ENCODE peak calls at places on chromosomes 3 and 15, in eight cellular contexts. G is left ventricle myocardium inferior, W is thoracic aorta, M is cardiac muscle cell, N is HCT116, O is stomach, D is right lobe of liver, C is colonic mucosa. B is an unnamed sample.
A peak's percentile ranks its signal among the peaks of the same experiment; 100 is the strongest.

GRCh38 chr3:11072631-11073030 is 80.1 kb downstream of the SLC6A1 start:
- DNase-seq in G (no peak), W (no peak), M (peak; percentile 13), N (no peak), O (no peak), D (no peak), C (no peak), B (no peak)

GRCh38 chr15:69414702-69415161 is 583 bp downstream of the KIF23 start:
- DNase-seq in G (no peak), W (no peak), M (peak; percentile 95), N (peak; percentile 4), O (no peak), D (no peak), C (peak; percentile 37), B (no peak)

GRCh38 chr3:108305484-108306172 is 9.3 kb downstream of the HHLA2 start:
- DNase-seq in G (no peak), W (no peak), M (no peak), N (peak; percentile 35), O (peak; percentile 59), D (no peak), C (peak; percentile 83), B (no peak)

GRCh38 chr3:43105224-43105596 is 669 bp downstream of the POMGNT2 start:
- DNase-seq in G (no peak), W (no peak), M (no peak), N (no peak), O (no peak), D (no peak), C (peak; percentile 32), B (no peak)

GRCh38 chr3:192597511-192597910 is 129.8 kb downstream of the FGF12 start:
- DNase-seq in G (no peak), W (no peak), M (no peak), N (no peak), O (peak; percentile 75), D (no peak), C (no peak), B (no peak)

GRCh38 chr3:535566-536416 is 339.2 kb downstream of the CHL1 start:
- DNase-seq in G (peak; percentile 21), W (no peak), M (peak; percentile 22), N (no peak), O (no peak), D (peak; percentile 49), C (peak; percentile 21), B (no peak)

GRCh38 chr3:18295171-18295920 is 129.8 kb downstream of the SATB1 start:
- DNase-seq in G (peak; percentile 15), W (no peak), M (peak; percentile 66), N (peak; percentile 87), O (peak; percentile 50), D (no peak), C (peak; percentile 53), B (no peak)

GRCh38 chr15:49424954-49425353 is 1.9 kb downstream of the FGF7 start:
- DNase-seq in G (no peak), W (no peak), M (no peak), N (no peak), O (no peak), D (no peak), C (no peak), B (no peak)

GRCh38 chr3:182116386-182116785 is 404.7 kb downstream of the SOX2 start:
- DNase-seq in G (no peak), W (no peak), M (no peak), N (no peak), O (no peak), D (no peak), C (no peak), B (no peak)

GRCh38 chr3:195061756-195062655 is 209.0 kb downstream of the XXYLT1 start:
- DNase-seq in G (no peak), W (no peak), M (no peak), N (no peak), O (no peak), D (peak; percentile 43), C (no peak), B (no peak)

GRCh38 chr3:123405936-123406510 is 42.9 kb downstream of the ADCY5 start:
- DNase-seq in G (no peak), W (no peak), M (no peak), N (no peak), O (no peak), D (no peak), C (no peak), B (no peak)

GRCh38 chr3:39577541-39577940 is 110.1 kb downstream of the MOBP start:
- DNase-seq in G (no peak), W (no peak), M (no peak), N (no peak), O (no peak), D (no peak), C (no peak), B (no peak)

GRCh38 chr15:63596666-63597032 is 538 bp upstream of the FBXL22 start:
- DNase-seq in G (no peak), W (no peak), M (no peak), N (no peak), O (no peak), D (no peak), C (no peak), B (no peak)

GRCh38 chr3:71072288-71072687 is 511.2 kb downstream of the FOXP1 start:
- DNase-seq in G (no peak), W (no peak), M (no peak), N (no peak), O (no peak), D (no peak), C (no peak), B (no peak)
- H3K4me1 ChIP-seq in G (peaks cover 58% of the 10 kb centered on the region), W (peaks cover 91% of the 10 kb centered on the region), M (peaks cover 37% of the 10 kb centered on the region), N (no peaks in the 10 kb centered on the region), O (peaks cover 78% of the 10 kb centered on the region), D (no peaks in the 10 kb centered on the region), C (peaks cover under 1% of the 10 kb centered on the region), B (peaks cover 67% of the 10 kb centered on the region)

DNA sequence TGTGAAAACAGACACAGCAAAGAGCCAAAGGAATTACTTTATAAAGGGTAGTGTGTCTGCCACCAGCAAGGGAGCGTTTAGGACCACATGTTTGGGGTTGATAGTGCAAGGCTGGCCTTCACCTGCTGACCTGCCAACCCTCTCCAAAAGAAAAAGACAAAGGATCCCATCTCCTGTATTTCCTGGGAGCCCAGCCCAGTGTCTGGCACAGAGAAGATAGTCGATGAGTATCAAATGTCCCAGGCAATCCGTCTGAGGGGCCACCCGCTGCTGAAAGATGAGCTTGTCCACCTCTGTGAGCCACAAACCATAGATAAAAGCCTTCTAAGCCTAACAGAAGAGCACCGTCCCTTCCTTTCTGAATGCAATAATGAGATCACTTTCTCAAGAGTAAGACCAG is 154.8 kb upstream of the CTNNB1 start:
- DNase-seq in G (no peak), W (no peak), M (no peak), N (no peak), O (no peak), D (no peak), C (no peak), B (no peak)
- H3K27ac ChIP-seq in G (no peak overlapping the region), W (no peak overlapping the region), M (no peak overlapping the region), N (no peak overlapping the region), O (no peak overlapping the region), D (no peak overlapping the region), C (no peak overlapping the region), B (no peak overlapping the region)

GRCh38 chr3:30583973-30584372 is 22.4 kb upstream of the TGFBR2 start:
- DNase-seq in G (no peak), W (no peak), M (no peak), N (no peak), O (no peak), D (no peak), C (no peak), B (no peak)

GRCh38 chr3:30581067-30581585 is 25.3 kb upstream of the TGFBR2 start:
- DNase-seq in G (no peak), W (no peak), M (no peak), N (no peak), O (no peak), D (no peak), C (no peak), B (no peak)

GRCh38 chr3:30578986-30579579 is 27.3 kb upstream of the TGFBR2 start:
- DNase-seq in G (no peak), W (no peak), M (no peak), N (no peak), O (no peak), D (no peak), C (no peak), B (no peak)

GRCh38 chr3:30578479-30578878 is 27.9 kb upstream of the TGFBR2 start:
- DNase-seq in G (no peak), W (peak; percentile 4), M (peak; percentile 93), N (no peak), O (no peak), D (peak; percentile 58), C (peak; percentile 62), B (no peak)

DNA sequence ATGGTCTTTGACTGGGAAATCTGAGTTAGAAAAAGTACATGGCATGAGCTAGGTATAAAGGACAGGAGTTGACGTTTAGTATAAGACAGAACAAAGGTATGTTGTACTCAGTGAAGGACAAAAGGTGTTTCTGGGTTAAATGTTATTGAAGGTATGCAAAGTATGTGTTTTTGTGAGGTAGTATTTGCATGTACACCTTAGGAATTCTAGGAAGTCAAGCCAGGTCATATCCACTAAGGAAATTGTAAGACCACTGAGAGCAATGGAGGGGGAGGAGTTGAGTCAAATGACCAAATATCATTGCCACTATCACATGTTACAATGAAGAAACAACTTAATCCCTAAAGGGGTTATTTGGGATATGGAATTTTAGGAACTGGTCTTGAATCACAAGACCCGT is 24.4 kb upstream of the TGFBR2 start:
- DNase-seq in G (no peak), W (no peak), M (no peak), N (no peak), O (no peak), D (no peak), C (no peak), B (no peak)
- H3K4me1 ChIP-seq in G (peaks cover 19% of the 10 kb centered on the region), W (no peaks in the 10 kb centered on the region), M (peaks cover 5% of the 10 kb centered on the region), N (peaks cover 13% of the 10 kb centered on the region), O (peaks cover 15% of the 10 kb centered on the region), D (peaks cover 1% of the 10 kb centered on the region), C (no peaks in the 10 kb centered on the region), B (no peaks in the 10 kb centered on the region)

GRCh38 chr3:110420158-110420641 is 651.4 kb upstream of the NECTIN3 start:
- DNase-seq in G (no peak), W (no peak), M (peak; percentile 82), N (peak; percentile 64), O (no peak), D (no peak), C (no peak), B (no peak)
- H3K27ac ChIP-seq in G (no peak overlapping the region), W (no peak overlapping the region), M (no peak overlapping the region), N (peak overlapping the region; percentile 61), O (no peak overlapping the region), D (no peak overlapping the region), C (no peak overlapping the region), B (no peak overlapping the region)

B was measured in CD4-positive, alpha-beta memory T cell.